ENCODE peak calls at places on chromosomes 5 and 9, in seven cellular contexts. M is GM23338, V is neural crest cell, D is A549, G is GM12865, J is nephron progenitor cell, A is progenitor cell of endocrine pancreas. X is an unnamed sample.

GRCh38 chr9:91949293-91949945 is 609 bp downstream of the ROR2 start:
- DNase-seq in J (peak), G (no peak), D (no peak), A (peak), V (peak), M (peak), X (no peak)

GRCh38 chr9:28915256-28915930 is 1342.1 kb upstream of the C9orf72 start:
- DNase-seq in A (no peak), J (no peak), G (no peak), D (peak), M (no peak), V (no peak), X (no peak)

GRCh38 chr5:69261034-69261433 is 26.3 kb downstream of the CDK7 start:
- DNase-seq in D (no peak), V (no peak), A (no peak), J (no peak), G (no peak), M (no peak), X (no peak)

GRCh38 chr5:108136493-108136892 is 245.4 kb downstream of the FBXL17 start:
- DNase-seq in D (no peak), A (no peak), V (no peak), G (no peak), M (no peak), J (no peak), X (no peak)

GRCh38 chr5:94993501-94993900 is 291.4 kb downstream of the MCTP1 start:
- DNase-seq in J (no peak), A (no peak), M (no peak), G (no peak), D (no peak), V (no peak), X (no peak)

GRCh38 chr5:111953351-111954127 is 196.5 kb upstream of the NREP start:
- DNase-seq in A (no peak), M (no peak), D (no peak), G (no peak), J (no peak), V (no peak), X (no peak)

GRCh38 chr5:168772466-168772961 is 193.3 kb upstream of the PANK3 start:
- DNase-seq in D (no peak), V (no peak), J (no peak), G (no peak), A (no peak), M (peak), X (no peak)

GRCh38 chr5:151139015-151139414 is 18.6 kb downstream of the ANXA6 start:
- DNase-seq in V (no peak), D (no peak), M (no peak), J (no peak), G (no peak), A (no peak), X (no peak)

GRCh38 chr9:118896356-118897000 is 472.8 kb downstream of the BRINP1 start:
- DNase-seq in D (no peak), V (no peak), A (no peak), M (no peak), J (no peak), G (no peak), X (no peak)

GRCh38 chr5:162068412-162068811 is 839 bp downstream of the GABRG2 start:
- DNase-seq in J (peak), V (peak), A (peak), M (peak), G (peak), D (no peak), X (peak)

GRCh38 chr5:139872052-139872766 is 76.6 kb downstream of the PSD2 start:
- DNase-seq in G (no peak), A (no peak), J (peak), D (no peak), V (no peak), M (peak), X (no peak)
- TF ChIP-seq CTCF in G (peak), A (peak), J (peak), D (no peak), V (no peak), M (peak), X (peak)

GRCh38 chr5:163563112-163563511 is 57.7 kb downstream of the MAT2B start:
- DNase-seq in D (no peak), M (no peak), V (no peak), J (no peak), G (no peak), A (no peak), X (no peak)

GRCh38 chr5:163565492-163565891 is 60.1 kb downstream of the MAT2B start:
- DNase-seq in M (peak), V (no peak), D (no peak), G (no peak), J (peak), A (no peak), X (no peak)

GRCh38 chr5:163564321-163564924 is 59.0 kb downstream of the MAT2B start:
- DNase-seq in A (peak), V (peak), J (peak), M (peak), G (peak), D (peak), X (peak)

GRCh38 chr5:163563880-163564279 is 58.5 kb downstream of the MAT2B start:
- DNase-seq in M (peak), D (no peak), V (no peak), G (no peak), J (no peak), A (no peak), X (no peak)

GRCh38 chr5:163561339-163561738 is 55.9 kb downstream of the MAT2B start:
- DNase-seq in A (no peak), G (no peak), J (no peak), D (no peak), V (no peak), M (no peak), X (no peak)
- TF ChIP-seq CTCF in A (no peak), G (no peak), J (no peak), D (no peak), V (no peak), M (no peak), X (no peak)

GRCh38 chr9:4849364-4849763 is 56.6 kb downstream of the RCL1 start:
- DNase-seq in V (no peak), A (no peak), G (no peak), J (no peak), M (no peak), D (no peak), X (no peak)
- TF ChIP-seq CTCF in V (no peak), A (no peak), G (no peak), J (no peak), M (peak), D (peak), X (peak)

DNA sequence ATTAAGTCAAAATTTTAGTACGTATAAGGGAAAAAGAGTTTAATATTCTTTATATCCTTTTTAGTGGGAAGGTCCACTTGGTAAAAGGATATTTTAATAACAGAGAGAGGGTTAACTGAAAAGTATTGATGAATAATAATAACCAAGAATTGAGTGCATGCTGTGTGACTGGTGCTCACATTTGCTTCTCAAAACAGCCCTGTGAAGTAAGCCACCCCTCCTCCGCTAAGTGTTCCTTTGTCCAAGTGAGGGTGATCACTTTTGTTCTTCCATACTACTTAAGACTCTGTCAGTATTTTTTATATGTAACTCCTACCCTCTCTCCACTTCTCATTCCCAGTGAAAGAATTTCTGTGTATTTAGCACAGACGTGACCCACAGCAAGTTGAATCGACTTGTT is 51.5 kb downstream of the SLC44A1 start:
- DNase-seq in M (peak), G (no peak), A (no peak), J (no peak), D (no peak), V (no peak), X (no peak)
- TF ChIP-seq CTCF in M (no peak), G (no peak), A (no peak), J (no peak), D (no peak), V (no peak), X (no peak)